ENCODE peak calls at places on chromosomes 11 and 22, in nine cellular contexts. One of them, this sample, is unnamed.

GRCh38 chr11:45599161-45599943 is 66.1 kb downstream of the CHST1 start:
- DNase-seq in spleen: no peak
- DNase-seq in vagina: no peak
- DNase-seq in suprapubic skin: no peak
- DNase-seq in breast epithelium: no peak
- DNase-seq in K562: no peak
- DNase-seq in GM12878: no peak
- DNase-seq in stomach: no peak
- DNase-seq in transverse colon: no peak
- DNase-seq in this sample: peak; percentile 27

GRCh38 chr22:46370584-46371373 is 35.3 kb downstream of the TRMU start:
- DNase-seq in transverse colon: no peak
- DNase-seq in stomach: no peak
- DNase-seq in breast epithelium: no peak
- DNase-seq in spleen: no peak
- DNase-seq in suprapubic skin: no peak
- DNase-seq in GM12878: no peak
- DNase-seq in K562: no peak
- DNase-seq in vagina: no peak
- DNase-seq in this sample: no peak

GRCh38 chr11:134069996-134070845 is 1.3 kb downstream of the JAM3 start:
- DNase-seq in vagina: no peak
- DNase-seq in GM12878: no peak
- DNase-seq in spleen: no peak
- DNase-seq in stomach: no peak
- DNase-seq in K562: no peak
- DNase-seq in transverse colon: no peak
- DNase-seq in breast epithelium: no peak
- DNase-seq in suprapubic skin: no peak
- DNase-seq in this sample: no peak

GRCh38 chr11:68890490-68891231 is 13.0 kb downstream of the MRPL21 start:
- DNase-seq in GM12878: no peak
- DNase-seq in breast epithelium: peak; percentile 67
- DNase-seq in transverse colon: peak; percentile 28
- DNase-seq in stomach: peak; percentile 84
- DNase-seq in spleen: peak; percentile 61
- DNase-seq in suprapubic skin: peak; percentile 94
- DNase-seq in K562: no peak
- DNase-seq in vagina: no peak
- DNase-seq in this sample: peak; percentile 92

GRCh38 chr11:1827095-1827797 is 7.5 kb upstream of the SYT8 start:
- DNase-seq in spleen: no peak
- DNase-seq in transverse colon: peak; percentile 71
- DNase-seq in stomach: peak; percentile 90
- DNase-seq in breast epithelium: peak; percentile 95
- DNase-seq in suprapubic skin: peak; percentile 65
- DNase-seq in vagina: no peak
- DNase-seq in K562: no peak
- DNase-seq in GM12878: no peak
- DNase-seq in this sample: peak; percentile 72

GRCh38 chr11:81303265-81303664 is 1430.4 kb downstream of the FAM181B start:
- DNase-seq in spleen: no peak
- DNase-seq in breast epithelium: no peak
- DNase-seq in stomach: no peak
- DNase-seq in vagina: no peak
- DNase-seq in suprapubic skin: no peak
- DNase-seq in K562: no peak
- DNase-seq in GM12878: no peak
- DNase-seq in transverse colon: no peak
- DNase-seq in this sample: no peak

GRCh38 chr11:68751331-68751856 is at the start of gene TESMIN:
- DNase-seq in spleen: peak; percentile 99
- DNase-seq in vagina: no peak
- DNase-seq in GM12878: peak; percentile 34
- DNase-seq in K562: peak; percentile 99
- DNase-seq in breast epithelium: peak; percentile 85
- DNase-seq in transverse colon: peak; percentile 97
- DNase-seq in suprapubic skin: peak; percentile 87
- DNase-seq in stomach: peak; percentile 95
- DNase-seq in this sample: peak; percentile 84

GRCh38 chr11:6895010-6895409 is 2.7 kb upstream of the OR2D2 start:
- DNase-seq in transverse colon: no peak
- DNase-seq in K562: no peak
- DNase-seq in vagina: no peak
- DNase-seq in GM12878: peak; percentile 12
- DNase-seq in spleen: no peak
- DNase-seq in breast epithelium: no peak
- DNase-seq in stomach: no peak
- DNase-seq in suprapubic skin: no peak
- DNase-seq in this sample: no peak

GRCh38 chr22:26904483-26904882 is 247.1 kb downstream of the MIAT start:
- DNase-seq in stomach: no peak
- DNase-seq in spleen: no peak
- DNase-seq in suprapubic skin: no peak
- DNase-seq in vagina: no peak
- DNase-seq in transverse colon: no peak
- DNase-seq in K562: no peak
- DNase-seq in GM12878: no peak
- DNase-seq in breast epithelium: no peak
- DNase-seq in this sample: no peak

GRCh38 chr11:90134420-90135003 is at the start of gene NAALAD2:
- DNase-seq in spleen: peak; percentile 74
- DNase-seq in vagina: no peak
- DNase-seq in suprapubic skin: peak; percentile 57
- DNase-seq in GM12878: no peak
- DNase-seq in transverse colon: peak; percentile 11
- DNase-seq in K562: peak; percentile 11
- DNase-seq in breast epithelium: no peak
- DNase-seq in stomach: no peak
- DNase-seq in this sample: peak; percentile 62

GRCh38 chr11:116927163-116927772 is 89.8 kb upstream of the APOA1 start:
- DNase-seq in stomach: no peak
- DNase-seq in breast epithelium: no peak
- DNase-seq in vagina: no peak
- DNase-seq in GM12878: no peak
- DNase-seq in spleen: no peak
- DNase-seq in suprapubic skin: no peak
- DNase-seq in transverse colon: peak; percentile 34
- DNase-seq in K562: no peak
- DNase-seq in this sample: no peak

GRCh38 chr11:128085276-128085675 is 502.1 kb downstream of the ETS1 start:
- DNase-seq in breast epithelium: no peak
- DNase-seq in vagina: no peak
- DNase-seq in suprapubic skin: no peak
- DNase-seq in spleen: no peak
- DNase-seq in GM12878: no peak
- DNase-seq in K562: no peak
- DNase-seq in stomach: no peak
- DNase-seq in transverse colon: no peak
- DNase-seq in this sample: no peak

GRCh38 chr11:88655163-88655562 is 317.6 kb upstream of the CTSC start:
- DNase-seq in vagina: no peak
- DNase-seq in stomach: no peak
- DNase-seq in GM12878: no peak
- DNase-seq in suprapubic skin: no peak
- DNase-seq in breast epithelium: no peak
- DNase-seq in K562: no peak
- DNase-seq in spleen: no peak
- DNase-seq in transverse colon: no peak
- DNase-seq in this sample: no peak

GRCh38 chr11:59878482-59878881 is at the start of gene OOSP3:
- DNase-seq in transverse colon: no peak
- DNase-seq in stomach: no peak
- DNase-seq in suprapubic skin: no peak
- DNase-seq in vagina: no peak
- DNase-seq in GM12878: no peak
- DNase-seq in K562: no peak
- DNase-seq in breast epithelium: no peak
- DNase-seq in spleen: no peak
- DNase-seq in this sample: no peak

GRCh38 chr11:112723676-112724075 is 237.5 kb upstream of the NCAM1 start:
- DNase-seq in breast epithelium: no peak
- DNase-seq in transverse colon: no peak
- DNase-seq in vagina: peak; percentile 74
- DNase-seq in suprapubic skin: no peak
- DNase-seq in stomach: no peak
- DNase-seq in GM12878: no peak
- DNase-seq in spleen: no peak
- DNase-seq in K562: no peak
- DNase-seq in this sample: no peak

GRCh38 chr11:42407379-42407778 is 904.4 kb upstream of the API5 start:
- DNase-seq in breast epithelium: no peak
- DNase-seq in K562: no peak
- DNase-seq in stomach: peak; percentile 28
- DNase-seq in suprapubic skin: peak; percentile 55
- DNase-seq in GM12878: no peak
- DNase-seq in vagina: no peak
- DNase-seq in transverse colon: no peak
- DNase-seq in spleen: no peak
- DNase-seq in this sample: no peak

GRCh38 chr22:38758276-38758945 is 2.6 kb upstream of the SUN2 start:
- DNase-seq in suprapubic skin: no peak
- DNase-seq in K562: no peak
- DNase-seq in spleen: peak; percentile 84
- DNase-seq in transverse colon: no peak
- DNase-seq in stomach: no peak
- DNase-seq in GM12878: no peak
- DNase-seq in vagina: no peak
- DNase-seq in breast epithelium: no peak
- DNase-seq in this sample: no peak

DNA sequence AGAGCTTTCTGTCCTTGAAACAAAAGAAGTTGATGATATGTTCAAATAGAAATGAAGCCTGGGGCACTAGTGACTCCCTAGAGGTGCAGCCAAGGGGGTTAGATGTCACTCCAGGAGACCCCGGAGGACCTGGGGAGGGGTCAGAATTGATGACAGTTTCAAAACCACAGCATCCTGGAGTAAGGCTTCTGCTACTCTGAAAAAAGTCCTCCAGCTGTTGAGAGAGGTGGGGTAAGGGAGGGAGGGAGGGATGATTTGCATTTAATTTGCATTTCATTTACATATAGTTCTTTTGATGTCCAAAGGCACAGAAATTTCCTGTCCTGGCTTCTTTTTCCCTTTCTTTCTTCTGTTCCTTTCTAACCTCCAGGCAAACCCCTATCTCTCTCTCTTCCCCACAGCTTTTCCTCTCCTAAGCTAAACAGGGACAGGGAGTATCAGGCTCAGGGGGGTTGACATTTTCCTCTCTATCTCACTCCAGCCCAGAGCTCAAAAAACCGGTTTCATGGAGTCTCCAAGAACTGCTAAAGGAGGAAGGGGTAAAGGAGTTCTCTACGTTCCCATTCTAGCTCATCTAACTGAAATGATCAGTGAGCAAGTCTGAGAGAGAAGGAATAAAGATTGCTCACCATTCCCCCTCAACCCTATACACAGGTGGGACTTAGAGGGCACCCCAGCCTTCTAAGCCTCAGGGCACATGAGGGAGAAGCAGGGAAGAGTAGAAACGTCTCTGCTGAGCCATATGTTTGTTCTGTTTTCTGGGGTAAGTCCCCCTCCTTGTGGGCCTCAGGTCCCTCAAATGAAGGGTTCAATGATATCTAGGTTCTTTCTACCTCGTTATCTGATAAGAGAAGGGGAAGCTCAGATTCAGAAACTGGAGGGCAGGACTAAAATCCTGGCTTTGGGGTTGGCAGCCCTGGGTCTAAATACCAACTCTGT is 3.5 kb upstream of the POU2F3 start:
- DNase-seq in transverse colon: no peak
- DNase-seq in suprapubic skin: no peak
- DNase-seq in K562: peak; percentile 63
- DNase-seq in stomach: no peak
- DNase-seq in spleen: no peak
- DNase-seq in GM12878: no peak
- DNase-seq in breast epithelium: no peak
- DNase-seq in vagina: no peak
- DNase-seq in this sample: no peak
- TF ChIP-seq POLR2AphosphoS5 in transverse colon: no peak
- TF ChIP-seq POLR2AphosphoS5 in suprapubic skin: no peak
- TF ChIP-seq POLR2AphosphoS5 in K562: peak; percentile 100
- TF ChIP-seq POLR2AphosphoS5 in stomach: no peak
- TF ChIP-seq POLR2AphosphoS5 in spleen: no peak
- TF ChIP-seq POLR2AphosphoS5 in GM12878: peak; percentile 68
- TF ChIP-seq POLR2AphosphoS5 in breast epithelium: no peak
- TF ChIP-seq POLR2AphosphoS5 in vagina: no peak
- TF ChIP-seq POLR2AphosphoS5 in this sample: no peak

GRCh38 chr11:65436412-65437032 is 13.9 kb downstream of the NEAT1 start:
- DNase-seq in GM12878: no peak
- DNase-seq in suprapubic skin: peak; percentile 59
- DNase-seq in vagina: no peak
- DNase-seq in transverse colon: peak; percentile 19
- DNase-seq in spleen: no peak
- DNase-seq in K562: no peak
- DNase-seq in stomach: peak; percentile 24
- DNase-seq in breast epithelium: peak; percentile 17
- DNase-seq in this sample: peak; percentile 62
- TF ChIP-seq POLR2A in GM12878: peak; percentile 62
- TF ChIP-seq POLR2A in suprapubic skin: no peak
- TF ChIP-seq POLR2A in vagina: no peak
- TF ChIP-seq POLR2A in transverse colon: no peak
- TF ChIP-seq POLR2A in spleen: no peak
- TF ChIP-seq POLR2A in K562: peak; percentile 82
- TF ChIP-seq POLR2A in stomach: no peak
- TF ChIP-seq POLR2A in breast epithelium: no peak
- TF ChIP-seq POLR2A in this sample: peak; percentile 31

DNA sequence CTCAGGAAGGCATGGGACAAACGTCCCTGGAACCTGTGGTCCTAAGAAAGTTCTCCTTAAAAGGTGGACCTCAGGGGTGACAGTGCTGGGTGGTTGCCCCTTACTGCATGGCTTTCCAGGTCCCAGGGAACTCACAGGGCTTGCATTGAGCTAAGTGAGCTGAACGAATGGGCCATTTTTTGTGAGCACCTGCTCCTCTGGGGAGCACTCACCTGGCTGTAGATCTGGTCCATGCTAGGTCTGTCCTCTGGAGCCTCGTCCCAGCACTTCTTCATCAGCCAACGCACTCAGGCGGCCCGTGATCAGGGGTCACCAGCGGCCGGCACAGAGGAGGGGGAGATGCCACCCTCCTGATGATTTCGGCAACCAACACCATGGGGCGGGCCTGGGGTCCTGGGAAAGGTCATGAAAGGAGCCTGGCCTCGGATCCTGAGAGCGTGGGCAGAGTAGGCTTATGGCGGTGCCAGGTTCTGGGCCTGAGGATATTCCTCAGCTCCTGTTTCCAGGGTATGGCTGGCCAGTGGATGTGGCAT is 36.8 kb upstream of the LRRC32 start:
- DNase-seq in stomach: no peak
- DNase-seq in vagina: no peak
- DNase-seq in K562: no peak
- DNase-seq in breast epithelium: no peak
- DNase-seq in spleen: no peak
- DNase-seq in transverse colon: no peak
- DNase-seq in GM12878: no peak
- DNase-seq in suprapubic skin: no peak
- DNase-seq in this sample: no peak
- TF ChIP-seq CTCF in stomach: no peak
- TF ChIP-seq CTCF in vagina: no peak
- TF ChIP-seq CTCF in K562: no peak
- TF ChIP-seq CTCF in breast epithelium: no peak
- TF ChIP-seq CTCF in spleen: no peak
- TF ChIP-seq CTCF in transverse colon: no peak
- TF ChIP-seq CTCF in GM12878: no peak
- TF ChIP-seq CTCF in suprapubic skin: no peak
- TF ChIP-seq CTCF in this sample: no peak

GRCh38 chr11:106378513-106379179 is 301.2 kb downstream of the AASDHPPT start:
- DNase-seq in transverse colon: no peak
- DNase-seq in K562: no peak
- DNase-seq in GM12878: no peak
- DNase-seq in vagina: no peak
- DNase-seq in breast epithelium: no peak
- DNase-seq in suprapubic skin: no peak
- DNase-seq in spleen: no peak
- DNase-seq in stomach: no peak
- DNase-seq in this sample: no peak
- TF ChIP-seq POLR2AphosphoS5 in transverse colon: no peak
- TF ChIP-seq POLR2AphosphoS5 in K562: no peak
- TF ChIP-seq POLR2AphosphoS5 in GM12878: no peak
- TF ChIP-seq POLR2AphosphoS5 in vagina: no peak
- TF ChIP-seq POLR2AphosphoS5 in breast epithelium: no peak
- TF ChIP-seq POLR2AphosphoS5 in suprapubic skin: no peak
- TF ChIP-seq POLR2AphosphoS5 in spleen: no peak
- TF ChIP-seq POLR2AphosphoS5 in stomach: no peak
- TF ChIP-seq POLR2AphosphoS5 in this sample: no peak

This sample was measured in sigmoid colon.